ENCODE peak calls at places on chromosome 11, in five cellular contexts. P, B, Q, A and L are unnamed samples.

GRCh38 chr11:77141034-77141433 is 13.0 kb downstream of the MYO7A start:
- DNase-seq in A (no peak), Q (no peak), P (no peak), B (no peak), L (no peak)

GRCh38 chr11:107457205-107457557 is 444 bp downstream of the CWF19L2 start:
- DNase-seq in P (no peak), Q (no peak), B (no peak), A (no peak), L (peak)

GRCh38 chr11:124740277-124740882 is 638 bp downstream of the NRGN start:
- DNase-seq in P (no peak), Q (peak), B (peak), A (no peak), L (no peak)

GRCh38 chr11:57406337-57406904 is 16.0 kb upstream of the PRG2 start:
- DNase-seq in B (no peak), A (no peak), P (no peak), Q (no peak), L (no peak)

GRCh38 chr11:99916078-99916477 is 771.0 kb upstream of the ARHGAP42 start:
- DNase-seq in B (no peak), Q (no peak), A (no peak), P (no peak), L (no peak)

GRCh38 chr11:115699733-115700132 is 195.5 kb upstream of the CADM1 start:
- DNase-seq in A (no peak), P (no peak), B (no peak), Q (no peak), L (no peak)

GRCh38 chr11:73384871-73385692 is 8.9 kb downstream of the RELT start:
- DNase-seq in P (peak), A (no peak), B (peak), Q (no peak), L (no peak)

GRCh38 chr11:76787911-76788596 is 4.9 kb downstream of the TSKU start:
- DNase-seq in A (peak), P (no peak), Q (no peak), B (no peak), L (no peak)

GRCh38 chr11:126624491-126624890 is 269.0 kb downstream of the ST3GAL4 start:
- DNase-seq in Q (no peak), A (no peak), B (no peak), P (no peak), L (no peak)

GRCh38 chr11:12088047-12088481 is 22.3 kb upstream of the MICAL2 start:
- DNase-seq in B (no peak), Q (no peak), A (no peak), P (peak), L (peak)

GRCh38 chr11:115941481-115941993 is 437.3 kb upstream of the CADM1 start:
- DNase-seq in A (peak), B (no peak), Q (no peak), P (peak), L (peak)

GRCh38 chr11:64577202-64577601 is 13.8 kb upstream of the SLC22A12 start:
- DNase-seq in Q (no peak), P (no peak), B (no peak), A (no peak), L (no peak)

GRCh38 chr11:75565916-75566762 is 4.1 kb downstream of the SERPINH1 start:
- DNase-seq in Q (no peak), A (no peak), P (no peak), B (peak), L (no peak)

GRCh38 chr11:34749666-34750659 is 129.1 kb downstream of the EHF start:
- DNase-seq in P (peak), A (no peak), Q (no peak), B (no peak), L (no peak)

GRCh38 chr11:11975201-11976092 is 33.0 kb downstream of the DKK3 start:
- DNase-seq in A (no peak), Q (no peak), B (no peak), P (peak), L (no peak)

GRCh38 chr11:12523180-12523924 is 146.0 kb downstream of the PARVA start:
- DNase-seq in B (peak), P (no peak), A (no peak), Q (no peak), L (peak)

GRCh38 chr11:118628861-118629549 is 21.6 kb downstream of the PHLDB1 start:
- DNase-seq in A (no peak), Q (no peak), B (peak), P (no peak), L (no peak)
- H3K27ac ChIP-seq in A (no peak), Q (no peak), B (no peak), P (peak), L (no peak)

GRCh38 chr11:118241191-118242098 is 10.7 kb downstream of the MPZL3 start:
- DNase-seq in B (no peak), A (no peak), Q (peak), P (no peak), L (peak)

GRCh38 chr11:118238397-118238796 is 13.6 kb upstream of the JAML start:
- DNase-seq in Q (no peak), A (no peak), B (no peak), P (no peak), L (no peak)

GRCh38 chr11:118236170-118236569 is 11.4 kb upstream of the JAML start:
- DNase-seq in P (no peak), Q (no peak), B (no peak), A (no peak), L (no peak)

GRCh38 chr11:118239509-118239908 is 12.7 kb downstream of the MPZL3 start:
- DNase-seq in B (no peak), Q (no peak), A (no peak), P (no peak), L (no peak)

GRCh38 chr11:118238947-118239346 is 13.2 kb downstream of the MPZL3 start:
- DNase-seq in Q (no peak), A (no peak), P (no peak), B (no peak), L (no peak)
- H3K27ac ChIP-seq in Q (no peak), A (no peak), P (no peak), B (peak), L (no peak)

GRCh38 chr11:3808846-3809623 is 675 bp downstream of the PGAP2 start:
- DNase-seq in B (no peak), Q (peak), P (no peak), A (no peak), L (peak)
- H3K27ac ChIP-seq in B (peak), Q (no peak), P (peak), A (no peak), L (no peak)

GRCh38 chr11:78525720-78526119 is 48.9 kb downstream of the NARS2 start:
- DNase-seq in A (no peak), B (no peak), P (no peak), Q (no peak), L (no peak)
- H3K27ac ChIP-seq in A (no peak), B (no peak), P (no peak), Q (no peak), L (no peak)

DNA sequence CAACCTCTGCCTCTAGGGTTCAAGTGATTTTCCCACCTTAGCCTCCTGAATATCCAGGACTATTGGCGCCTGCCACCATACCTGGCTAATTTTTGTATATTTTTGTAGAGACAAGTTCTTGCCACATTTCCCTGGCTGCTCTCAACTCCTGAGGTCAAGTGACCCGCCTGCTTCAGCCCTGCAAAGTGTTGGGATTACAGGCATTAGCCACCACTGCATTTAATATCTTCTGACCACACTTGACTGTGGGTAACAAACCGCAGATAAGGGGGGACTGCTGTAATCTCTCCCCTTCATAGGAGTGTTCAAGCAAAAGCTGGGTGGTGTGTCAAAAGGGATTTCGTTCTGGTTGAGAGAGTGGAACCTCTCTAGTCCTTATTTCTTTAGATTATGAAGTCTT is 53.4 kb downstream of the GRAMD1B start:
- DNase-seq in A (no peak), B (no peak), P (no peak), Q (no peak), L (no peak)
- H3K27ac ChIP-seq in A (no peak), B (no peak), P (no peak), Q (no peak), L (peak)

GRCh38 chr11:45662665-45663485 is 2.5 kb downstream of the CHST1 start:
- DNase-seq in B (no peak), A (peak), Q (no peak), P (peak), L (no peak)
- H3K27ac ChIP-seq in B (no peak), A (no peak), Q (no peak), P (no peak), L (no peak)

GRCh38 chr11:83544871-83545270 is 258.7 kb upstream of the CCDC90B start:
- DNase-seq in P (no peak), Q (no peak), B (no peak), A (peak), L (no peak)

GRCh38 chr11:83546371-83546770 is 260.2 kb upstream of the CCDC90B start:
- DNase-seq in A (no peak), B (no peak), Q (no peak), P (no peak), L (no peak)

GRCh38 chr11:83545911-83546310 is 259.7 kb upstream of the CCDC90B start:
- DNase-seq in B (no peak), Q (no peak), A (no peak), P (no peak), L (no peak)

GRCh38 chr11:83545494-83545893 is 259.3 kb upstream of the CCDC90B start:
- DNase-seq in A (no peak), Q (no peak), B (no peak), P (no peak), L (no peak)

GRCh38 chr11:83543918-83544491 is 257.8 kb upstream of the CCDC90B start:
- DNase-seq in A (no peak), Q (no peak), B (no peak), P (no peak), L (no peak)
- H3K27ac ChIP-seq in A (no peak), Q (no peak), B (no peak), P (no peak), L (no peak)